ENCODE peak calls at places on chromosomes 2 and 18, in five cellular contexts. One of them, this sample, is unnamed.

GRCh38 chr18:32974421-32975165 is 201.8 kb upstream of the KLHL14 start:
- DNase-seq in EL: no peak
- DNase-seq in GM23338: peak
- DNase-seq in bronchial epithelial cell: no peak
- DNase-seq in frontal cortex: no peak
- DNase-seq in this sample: no peak

GRCh38 chr2:11090158-11090557 is 65.1 kb upstream of the SLC66A3 start:
- DNase-seq in EL: no peak
- DNase-seq in GM23338: no peak
- DNase-seq in bronchial epithelial cell: no peak
- DNase-seq in frontal cortex: no peak
- DNase-seq in this sample: no peak

GRCh38 chr2:56018202-56018601 is 94.6 kb upstream of the EFEMP1 start:
- DNase-seq in EL: no peak
- DNase-seq in GM23338: no peak
- DNase-seq in bronchial epithelial cell: no peak
- DNase-seq in frontal cortex: no peak
- DNase-seq in this sample: no peak

GRCh38 chr2:114489143-114489542 is 46.7 kb downstream of the DPP10 start:
- DNase-seq in EL: no peak
- DNase-seq in GM23338: no peak
- DNase-seq in bronchial epithelial cell: no peak
- DNase-seq in frontal cortex: no peak
- DNase-seq in this sample: no peak

GRCh38 chr2:54008439-54008838 is 37.6 kb upstream of the PSME4 start:
- DNase-seq in EL: no peak
- DNase-seq in GM23338: no peak
- DNase-seq in bronchial epithelial cell: no peak
- DNase-seq in frontal cortex: no peak
- DNase-seq in this sample: no peak

GRCh38 chr2:13230221-13230620 is 513.5 kb downstream of the TRIB2 start:
- DNase-seq in EL: peak
- DNase-seq in GM23338: no peak
- DNase-seq in bronchial epithelial cell: peak
- DNase-seq in frontal cortex: no peak
- DNase-seq in this sample: no peak

GRCh38 chr2:69036926-69037325 is 23.9 kb downstream of the ANTXR1 start:
- DNase-seq in EL: peak
- DNase-seq in GM23338: no peak
- DNase-seq in bronchial epithelial cell: no peak
- DNase-seq in frontal cortex: no peak
- DNase-seq in this sample: no peak

GRCh38 chr2:234329202-234329930 is 167.5 kb downstream of the ARL4C start:
- DNase-seq in EL: peak
- DNase-seq in GM23338: no peak
- DNase-seq in bronchial epithelial cell: peak
- DNase-seq in frontal cortex: no peak
- DNase-seq in this sample: no peak

GRCh38 chr2:231339318-231339717 is 56.2 kb upstream of the B3GNT7 start:
- DNase-seq in EL: no peak
- DNase-seq in GM23338: no peak
- DNase-seq in bronchial epithelial cell: no peak
- DNase-seq in frontal cortex: no peak
- DNase-seq in this sample: no peak

GRCh38 chr2:201985740-201986735 is 47.6 kb upstream of the FZD7 start:
- DNase-seq in EL: no peak
- DNase-seq in GM23338: no peak
- DNase-seq in bronchial epithelial cell: peak
- DNase-seq in frontal cortex: no peak
- DNase-seq in this sample: no peak

GRCh38 chr2:235605999-235606715 is 112.3 kb downstream of the AGAP1 start:
- DNase-seq in EL: peak
- DNase-seq in GM23338: peak
- DNase-seq in bronchial epithelial cell: no peak
- DNase-seq in frontal cortex: no peak
- DNase-seq in this sample: no peak

GRCh38 chr18:51250006-51250405 is 52.5 kb upstream of the MEX3C start:
- DNase-seq in EL: no peak
- DNase-seq in GM23338: peak
- DNase-seq in bronchial epithelial cell: no peak
- DNase-seq in frontal cortex: no peak
- DNase-seq in this sample: no peak

GRCh38 chr2:226308981-226309380 is 490.6 kb downstream of the IRS1 start:
- DNase-seq in EL: peak
- DNase-seq in GM23338: no peak
- DNase-seq in bronchial epithelial cell: no peak
- DNase-seq in frontal cortex: no peak
- DNase-seq in this sample: no peak

GRCh38 chr2:28391564-28392296 is 928 bp upstream of the FOSL2 start:
- DNase-seq in EL: peak
- DNase-seq in GM23338: peak
- DNase-seq in bronchial epithelial cell: peak
- DNase-seq in frontal cortex: peak
- DNase-seq in this sample: peak

GRCh38 chr2:159272166-159272565 is 14.3 kb downstream of the WDSUB1 start:
- DNase-seq in EL: no peak
- DNase-seq in GM23338: peak
- DNase-seq in bronchial epithelial cell: peak
- DNase-seq in frontal cortex: no peak
- DNase-seq in this sample: no peak

GRCh38 chr2:101001713-101002561 is at the start of gene RPL31:
- DNase-seq in EL: peak
- DNase-seq in GM23338: peak
- DNase-seq in bronchial epithelial cell: peak
- DNase-seq in frontal cortex: peak
- DNase-seq in this sample: peak

GRCh38 chr2:45269149-45269793 is 260.0 kb upstream of the SIX2 start:
- DNase-seq in EL: peak
- DNase-seq in GM23338: no peak
- DNase-seq in bronchial epithelial cell: no peak
- DNase-seq in frontal cortex: no peak
- DNase-seq in this sample: no peak

GRCh38 chr2:37566517-37566961 is 104.9 kb downstream of the CDC42EP3 start:
- DNase-seq in EL: peak
- DNase-seq in GM23338: no peak
- DNase-seq in bronchial epithelial cell: no peak
- DNase-seq in frontal cortex: no peak
- DNase-seq in this sample: no peak

GRCh38 chr2:237418300-237418699 is 4.3 kb upstream of the COL6A3 start:
- DNase-seq in EL: no peak
- DNase-seq in GM23338: no peak
- DNase-seq in bronchial epithelial cell: no peak
- DNase-seq in frontal cortex: no peak
- DNase-seq in this sample: no peak

GRCh38 chr2:22623620-22624019 is 761.4 kb upstream of the KLHL29 start:
- DNase-seq in EL: no peak
- DNase-seq in GM23338: no peak
- DNase-seq in bronchial epithelial cell: no peak
- DNase-seq in frontal cortex: no peak
- DNase-seq in this sample: no peak

GRCh38 chr2:102915128-102915527 is 153.3 kb downstream of the TMEM182 start:
- DNase-seq in EL: peak
- DNase-seq in GM23338: no peak
- DNase-seq in bronchial epithelial cell: peak
- DNase-seq in frontal cortex: no peak
- DNase-seq in this sample: no peak

GRCh38 chr2:84495539-84496146 is 20.7 kb upstream of the DNAH6 start:
- DNase-seq in EL: peak
- DNase-seq in GM23338: peak
- DNase-seq in bronchial epithelial cell: peak
- DNase-seq in frontal cortex: peak
- DNase-seq in this sample: peak

GRCh38 chr2:238174291-238174690 is 15.5 kb downstream of the ERFE start:
- DNase-seq in EL: no peak
- DNase-seq in GM23338: no peak
- DNase-seq in bronchial epithelial cell: no peak
- DNase-seq in frontal cortex: no peak
- DNase-seq in this sample: no peak

GRCh38 chr2:105919191-105919811 is 174.6 kb downstream of the NCK2 start:
- DNase-seq in EL: no peak
- DNase-seq in GM23338: no peak
- DNase-seq in bronchial epithelial cell: peak
- DNase-seq in frontal cortex: no peak
- DNase-seq in this sample: no peak

GRCh38 chr2:8581048-8581561 is 100.8 kb upstream of the ID2 start:
- DNase-seq in EL: no peak
- DNase-seq in GM23338: no peak
- DNase-seq in bronchial epithelial cell: no peak
- DNase-seq in frontal cortex: no peak
- DNase-seq in this sample: no peak